ENCODE peak calls at places on chromosomes 1 and 21, in six cellular contexts. One of them, this sample, is unnamed.

GRCh38 chr21:41771625-41771945 is 4.7 kb upstream of the RIPK4 start:
- DNase-seq in NCI-H460: no peak
- DNase-seq in astrocyte of the hippocampus: no peak
- DNase-seq in NCI-H510A treated with DMSO at 0.1 percent for 48 hours: no peak
- DNase-seq in GM19239: no peak
- DNase-seq in MV-4-11: no peak
- DNase-seq in this sample: no peak

GRCh38 chr21:33441489-33442477 is 38.0 kb downstream of the TMEM50B start:
- DNase-seq in astrocyte of the hippocampus: peak
- DNase-seq in MV-4-11: peak
- DNase-seq in NCI-H510A treated with DMSO at 0.1 percent for 48 hours: peak
- DNase-seq in GM19239: peak
- DNase-seq in NCI-H460: peak
- DNase-seq in this sample: peak

GRCh38 chr1:25805863-25806225 is 5.9 kb downstream of the SELENON start:
- DNase-seq in GM19239: no peak
- DNase-seq in MV-4-11: no peak
- DNase-seq in astrocyte of the hippocampus: peak
- DNase-seq in NCI-H460: no peak
- DNase-seq in NCI-H510A treated with DMSO at 0.1 percent for 48 hours: no peak
- DNase-seq in this sample: no peak

GRCh38 chr1:224509881-224510280 is 75.3 kb upstream of the WDR26 start:
- DNase-seq in NCI-H510A treated with DMSO at 0.1 percent for 48 hours: no peak
- DNase-seq in astrocyte of the hippocampus: no peak
- DNase-seq in GM19239: no peak
- DNase-seq in MV-4-11: peak
- DNase-seq in NCI-H460: no peak
- DNase-seq in this sample: no peak

GRCh38 chr1:88741413-88741812 is 57.3 kb downstream of the PKN2 start:
- DNase-seq in NCI-H460: no peak
- DNase-seq in MV-4-11: no peak
- DNase-seq in NCI-H510A treated with DMSO at 0.1 percent for 48 hours: no peak
- DNase-seq in astrocyte of the hippocampus: peak
- DNase-seq in GM19239: no peak
- DNase-seq in this sample: no peak

GRCh38 chr1:58399176-58399575 is 147.3 kb downstream of the OMA1 start:
- DNase-seq in NCI-H510A treated with DMSO at 0.1 percent for 48 hours: no peak
- DNase-seq in NCI-H460: no peak
- DNase-seq in astrocyte of the hippocampus: no peak
- DNase-seq in MV-4-11: no peak
- DNase-seq in GM19239: no peak
- DNase-seq in this sample: no peak

GRCh38 chr1:178739285-178740045 is 14.4 kb downstream of the RALGPS2 start:
- DNase-seq in NCI-H510A treated with DMSO at 0.1 percent for 48 hours: no peak
- DNase-seq in GM19239: no peak
- DNase-seq in NCI-H460: no peak
- DNase-seq in MV-4-11: no peak
- DNase-seq in astrocyte of the hippocampus: peak
- DNase-seq in this sample: no peak

GRCh38 chr1:226827458-226827857 is 43.0 kb upstream of the PSEN2 start:
- DNase-seq in NCI-H460: no peak
- DNase-seq in astrocyte of the hippocampus: no peak
- DNase-seq in NCI-H510A treated with DMSO at 0.1 percent for 48 hours: no peak
- DNase-seq in MV-4-11: peak
- DNase-seq in GM19239: no peak
- DNase-seq in this sample: no peak

GRCh38 chr1:73998348-73998959 is 199.5 kb downstream of the LRRIQ3 start:
- DNase-seq in MV-4-11: peak
- DNase-seq in GM19239: peak
- DNase-seq in NCI-H510A treated with DMSO at 0.1 percent for 48 hours: peak
- DNase-seq in astrocyte of the hippocampus: peak
- DNase-seq in NCI-H460: peak
- DNase-seq in this sample: peak

GRCh38 chr1:234544094-234544579 is 65.2 kb upstream of the TARBP1 start:
- DNase-seq in GM19239: no peak
- DNase-seq in astrocyte of the hippocampus: peak
- DNase-seq in NCI-H460: peak
- DNase-seq in MV-4-11: no peak
- DNase-seq in NCI-H510A treated with DMSO at 0.1 percent for 48 hours: peak
- DNase-seq in this sample: no peak

GRCh38 chr1:1591452-1591851 is 8.5 kb downstream of the FNDC10 start:
- DNase-seq in NCI-H510A treated with DMSO at 0.1 percent for 48 hours: no peak
- DNase-seq in MV-4-11: peak
- DNase-seq in GM19239: no peak
- DNase-seq in astrocyte of the hippocampus: no peak
- DNase-seq in NCI-H460: no peak
- DNase-seq in this sample: no peak

GRCh38 chr21:46551636-46552241 is 53.1 kb downstream of the S100B start:
- DNase-seq in NCI-H460: no peak
- DNase-seq in NCI-H510A treated with DMSO at 0.1 percent for 48 hours: no peak
- DNase-seq in GM19239: no peak
- DNase-seq in MV-4-11: peak
- DNase-seq in astrocyte of the hippocampus: no peak
- DNase-seq in this sample: no peak

GRCh38 chr1:157646144-157646543 is 48.3 kb upstream of the FCRL4 start:
- DNase-seq in NCI-H510A treated with DMSO at 0.1 percent for 48 hours: no peak
- DNase-seq in MV-4-11: peak
- DNase-seq in NCI-H460: no peak
- DNase-seq in astrocyte of the hippocampus: no peak
- DNase-seq in GM19239: no peak
- DNase-seq in this sample: no peak

GRCh38 chr1:65048325-65048724 is 82.0 kb upstream of the JAK1 start:
- DNase-seq in astrocyte of the hippocampus: no peak
- DNase-seq in NCI-H460: no peak
- DNase-seq in GM19239: no peak
- DNase-seq in MV-4-11: no peak
- DNase-seq in NCI-H510A treated with DMSO at 0.1 percent for 48 hours: no peak
- DNase-seq in this sample: no peak

GRCh38 chr1:26894263-26894662 is 4.2 kb upstream of the GPN2 start:
- DNase-seq in astrocyte of the hippocampus: peak
- DNase-seq in MV-4-11: no peak
- DNase-seq in NCI-H510A treated with DMSO at 0.1 percent for 48 hours: no peak
- DNase-seq in GM19239: no peak
- DNase-seq in NCI-H460: no peak
- DNase-seq in this sample: no peak

GRCh38 chr1:223776075-223776814 is 63.9 kb downstream of the CAPN2 start:
- DNase-seq in NCI-H510A treated with DMSO at 0.1 percent for 48 hours: no peak
- DNase-seq in MV-4-11: no peak
- DNase-seq in NCI-H460: no peak
- DNase-seq in astrocyte of the hippocampus: peak
- DNase-seq in GM19239: no peak
- DNase-seq in this sample: no peak

GRCh38 chr1:118989878-118990378 is 1.8 kb upstream of the TBX15 start:
- DNase-seq in GM19239: no peak
- DNase-seq in NCI-H460: no peak
- DNase-seq in astrocyte of the hippocampus: no peak
- DNase-seq in MV-4-11: peak
- DNase-seq in NCI-H510A treated with DMSO at 0.1 percent for 48 hours: no peak
- DNase-seq in this sample: no peak

GRCh38 chr1:44108241-44108640 is 10.4 kb upstream of the KLF17 start:
- DNase-seq in NCI-H460: no peak
- DNase-seq in NCI-H510A treated with DMSO at 0.1 percent for 48 hours: no peak
- DNase-seq in astrocyte of the hippocampus: peak
- DNase-seq in MV-4-11: peak
- DNase-seq in GM19239: no peak
- DNase-seq in this sample: no peak

GRCh38 chr1:117754061-117754969 is 148.5 kb downstream of the TENT5C start:
- DNase-seq in MV-4-11: no peak
- DNase-seq in astrocyte of the hippocampus: peak
- DNase-seq in GM19239: no peak
- DNase-seq in NCI-H460: peak
- DNase-seq in NCI-H510A treated with DMSO at 0.1 percent for 48 hours: peak
- DNase-seq in this sample: peak

GRCh38 chr1:32962248-32962896 is 2.2 kb downstream of the RNF19B start:
- DNase-seq in astrocyte of the hippocampus: peak
- DNase-seq in MV-4-11: peak
- DNase-seq in NCI-H510A treated with DMSO at 0.1 percent for 48 hours: peak
- DNase-seq in GM19239: peak
- DNase-seq in NCI-H460: no peak
- DNase-seq in this sample: peak

GRCh38 chr1:239125027-239125426 is 261.3 kb upstream of the CHRM3 start:
- DNase-seq in NCI-H510A treated with DMSO at 0.1 percent for 48 hours: no peak
- DNase-seq in astrocyte of the hippocampus: peak
- DNase-seq in NCI-H460: peak
- DNase-seq in MV-4-11: no peak
- DNase-seq in GM19239: no peak
- DNase-seq in this sample: no peak

GRCh38 chr1:184629261-184629660 is 125.4 kb downstream of the EDEM3 start:
- DNase-seq in GM19239: no peak
- DNase-seq in astrocyte of the hippocampus: no peak
- DNase-seq in NCI-H460: no peak
- DNase-seq in NCI-H510A treated with DMSO at 0.1 percent for 48 hours: no peak
- DNase-seq in MV-4-11: no peak
- DNase-seq in this sample: no peak

GRCh38 chr1:24391882-24392603 is 21.5 kb downstream of the STPG1 start:
- DNase-seq in NCI-H460: peak
- DNase-seq in MV-4-11: peak
- DNase-seq in astrocyte of the hippocampus: peak
- DNase-seq in GM19239: no peak
- DNase-seq in NCI-H510A treated with DMSO at 0.1 percent for 48 hours: peak
- DNase-seq in this sample: peak

GRCh38 chr1:212858461-212859265 is 588 bp downstream of the FLVCR1 start:
- DNase-seq in GM19239: no peak
- DNase-seq in NCI-H460: no peak
- DNase-seq in MV-4-11: no peak
- DNase-seq in NCI-H510A treated with DMSO at 0.1 percent for 48 hours: peak
- DNase-seq in astrocyte of the hippocampus: peak
- DNase-seq in this sample: peak

GRCh38 chr1:51236548-51237312 is 657 bp downstream of the RNF11 start:
- DNase-seq in NCI-H460: no peak
- DNase-seq in astrocyte of the hippocampus: peak
- DNase-seq in GM19239: no peak
- DNase-seq in MV-4-11: peak
- DNase-seq in NCI-H510A treated with DMSO at 0.1 percent for 48 hours: peak
- DNase-seq in this sample: peak

GRCh38 chr1:218463194-218464156 is 118.3 kb downstream of the TGFB2 start:
- DNase-seq in MV-4-11: peak
- DNase-seq in NCI-H510A treated with DMSO at 0.1 percent for 48 hours: no peak
- DNase-seq in astrocyte of the hippocampus: peak
- DNase-seq in NCI-H460: peak
- DNase-seq in GM19239: no peak
- DNase-seq in this sample: no peak

GRCh38 chr1:220001095-220001501 is 45.2 kb downstream of the EPRS1 start:
- DNase-seq in astrocyte of the hippocampus: peak
- DNase-seq in GM19239: no peak
- DNase-seq in NCI-H460: no peak
- DNase-seq in NCI-H510A treated with DMSO at 0.1 percent for 48 hours: no peak
- DNase-seq in MV-4-11: no peak
- DNase-seq in this sample: no peak

GRCh38 chr1:188706742-188707141 is 1770.9 kb downstream of the BRINP3 start:
- DNase-seq in NCI-H460: peak
- DNase-seq in MV-4-11: no peak
- DNase-seq in GM19239: no peak
- DNase-seq in astrocyte of the hippocampus: peak
- DNase-seq in NCI-H510A treated with DMSO at 0.1 percent for 48 hours: no peak
- DNase-seq in this sample: no peak

GRCh38 chr1:155648207-155649147 is 38.5 kb downstream of the MSTO1 start:
- DNase-seq in NCI-H510A treated with DMSO at 0.1 percent for 48 hours: no peak
- DNase-seq in NCI-H460: peak
- DNase-seq in MV-4-11: peak
- DNase-seq in astrocyte of the hippocampus: peak
- DNase-seq in GM19239: no peak
- DNase-seq in this sample: no peak

This sample was measured in GM20000.